ENCODE peak calls at places on chromosome 14, in ten cellular contexts. B is cardiac fibroblast; I is M059J; P is left colon; H is stimulated activated CD4-positive, alpha-beta T cell treated with anti-CD3 and anti-CD28 coated beads, Interleukin-1b, Interleukin-23, amount 100 ng/mL, for 24 hours; E is astrocyte of the spinal cord; M is NCI-H146; V is left cardiac atrium; T is SW480; Y is activated T-helper 1 cell treated with Interleukin-2 at 50 U/mL for 16 hours. S is an unnamed sample.

GRCh38 chr14:25381498-25381897 is 331.6 kb upstream of the STXBP6 start:
- DNase-seq in H (no peak), T (peak; percentile 32), E (no peak), M (peak; percentile 14), Y (no peak), B (no peak), V (no peak), P (no peak), I (no peak), S (peak; percentile 8)

GRCh38 chr14:105480807-105481801 is 5.6 kb upstream of the CRIP1 start:
- DNase-seq in Y (peak; percentile 83), V (peak; percentile 90), E (peak; percentile 91), M (peak; percentile 93), T (peak; percentile 90), H (peak; percentile 84), B (peak; percentile 92), P (peak; percentile 77), I (peak; percentile 84), S (peak; percentile 91)

GRCh38 chr14:21454843-21455550 is 926 bp downstream of the CHD8 start:
- DNase-seq in V (no peak), H (no peak), T (no peak), P (no peak), B (peak; percentile 6), I (peak; percentile 3), E (no peak), M (peak; percentile 31), Y (no peak), S (peak; percentile 26)

GRCh38 chr14:24984846-24985589 is 64.9 kb downstream of the STXBP6 start:
- DNase-seq in V (no peak), P (peak; percentile 77), M (no peak), I (peak; percentile 12), E (peak; percentile 37), B (no peak), T (no peak), Y (no peak), H (no peak), S (peak; percentile 48)

GRCh38 chr14:101604228-101604934 is 43.1 kb downstream of the DIO3 start:
- DNase-seq in Y (no peak), H (no peak), T (no peak), E (no peak), I (no peak), V (no peak), M (no peak), B (no peak), P (peak; percentile 18), S (no peak)

GRCh38 chr14:56176530-56176929 is 58.3 kb downstream of the PELI2 start:
- DNase-seq in E (no peak), I (no peak), T (no peak), V (no peak), B (no peak), H (no peak), P (no peak), Y (no peak), M (no peak), S (no peak)

GRCh38 chr14:24335461-24336146 is 733 bp upstream of the ADCY4 start:
- DNase-seq in B (no peak), Y (no peak), M (no peak), P (no peak), T (no peak), V (no peak), E (no peak), I (no peak), H (no peak), S (no peak)

GRCh38 chr14:75757644-75758402 is 96.8 kb downstream of the TTLL5 start:
- DNase-seq in Y (no peak), B (no peak), T (no peak), E (no peak), M (no peak), I (no peak), H (no peak), V (no peak), P (no peak), S (no peak)

GRCh38 chr14:56996721-56997399 is 186.6 kb upstream of the OTX2 start:
- DNase-seq in Y (no peak), E (no peak), T (no peak), H (no peak), P (no peak), I (no peak), M (peak; percentile 70), B (no peak), V (no peak), S (peak; percentile 5)

GRCh38 chr14:55592426-55592825 is 12.4 kb downstream of the KTN1 start:
- DNase-seq in I (no peak), B (no peak), V (no peak), T (no peak), Y (no peak), M (no peak), P (no peak), H (no peak), E (no peak), S (no peak)

GRCh38 chr14:103377522-103378041 is 7.6 kb upstream of the MARK3 start:
- DNase-seq in Y (no peak), T (no peak), H (no peak), P (no peak), V (no peak), B (no peak), M (no peak), E (no peak), I (no peak), S (no peak)

GRCh38 chr14:29754134-29754533 is 173.5 kb downstream of the PRKD1 start:
- DNase-seq in T (no peak), E (no peak), H (no peak), B (no peak), V (no peak), M (no peak), Y (no peak), P (no peak), I (no peak), S (no peak)

GRCh38 chr14:92635896-92636295 is 112.5 kb downstream of the LGMN start:
- DNase-seq in B (no peak), H (no peak), P (no peak), T (no peak), M (no peak), V (no peak), I (no peak), Y (no peak), E (no peak), S (no peak)

GRCh38 chr14:61504841-61505340 is 183.5 kb downstream of the PRKCH start:
- DNase-seq in Y (no peak), B (no peak), T (no peak), P (no peak), V (no peak), M (no peak), H (no peak), I (no peak), E (no peak), S (no peak)

GRCh38 chr14:94933411-94933964 is 163.6 kb upstream of the GSC start:
- DNase-seq in I (no peak), V (no peak), B (no peak), P (no peak), Y (no peak), T (no peak), E (no peak), M (no peak), H (no peak), S (no peak)

GRCh38 chr14:56488306-56488705 is 91.3 kb upstream of the TMEM260 start:
- DNase-seq in P (no peak), B (no peak), Y (no peak), H (no peak), V (no peak), I (no peak), E (no peak), T (no peak), M (no peak), S (no peak)

GRCh38 chr14:72792051-72792788 is 101.7 kb downstream of the DPF3 start:
- DNase-seq in E (no peak), P (no peak), V (peak; percentile 53), I (no peak), M (no peak), H (no peak), Y (no peak), B (peak; percentile 25), T (no peak), S (no peak)

GRCh38 chr14:100611811-100612480 is 24.7 kb upstream of the BEGAIN start:
- DNase-seq in I (no peak), T (no peak), P (peak; percentile 20), Y (no peak), H (no peak), V (no peak), M (no peak), E (no peak), B (no peak), S (no peak)

GRCh38 chr14:24232645-24233537 is at the start of gene GMPR2:
- DNase-seq in E (no peak), M (peak; percentile 78), V (peak; percentile 84), B (no peak), I (no peak), P (no peak), Y (no peak), T (peak; percentile 18), H (no peak), S (peak; percentile 26)

GRCh38 chr14:100825691-100826331 is at the start of gene MEG3:
- DNase-seq in T (no peak), E (peak; percentile 85), Y (no peak), B (peak; percentile 83), I (peak; percentile 58), H (no peak), M (no peak), P (no peak), V (peak; percentile 50), S (no peak)

GRCh38 chr14:22002860-22003284 is 329.3 kb upstream of the OR4E1 start:
- DNase-seq in E (no peak), T (no peak), B (no peak), I (no peak), V (peak; percentile 32), H (peak; percentile 43), P (no peak), Y (peak; percentile 54), M (no peak), S (peak; percentile 62)

GRCh38 chr14:80211143-80212024 is at the start of gene DIO2:
- DNase-seq in P (no peak), Y (no peak), V (peak; percentile 49), B (peak; percentile 60), T (no peak), H (no peak), I (peak; percentile 83), E (no peak), M (no peak), S (peak; percentile 11)

GRCh38 chr14:60327447-60328331 is 78.7 kb downstream of the PPM1A start:
- DNase-seq in M (peak; percentile 81), B (no peak), V (peak; percentile 31), Y (peak; percentile 7), P (peak; percentile 34), I (no peak), T (peak; percentile 35), E (no peak), H (peak; percentile 11), S (peak; percentile 39)

GRCh38 chr14:42047421-42048045 is 440.9 kb downstream of the LRFN5 start:
- DNase-seq in T (peak; percentile 1), M (no peak), I (peak; percentile 22), Y (no peak), P (no peak), V (no peak), E (no peak), H (no peak), B (peak; percentile 1), S (no peak)

GRCh38 chr14:90301122-90301521 is 30.6 kb downstream of the NRDE2 start:
- DNase-seq in P (no peak), H (no peak), V (no peak), M (no peak), B (no peak), T (no peak), E (no peak), I (no peak), Y (no peak), S (no peak)

GRCh38 chr14:64040044-64040443 is 187.2 kb downstream of the SYNE2 start:
- DNase-seq in P (no peak), I (no peak), T (no peak), B (peak; percentile 53), E (peak; percentile 34), H (no peak), V (no peak), Y (no peak), M (no peak), S (no peak)

GRCh38 chr14:79051711-79052094 is 881.5 kb downstream of the NRXN3 start:
- DNase-seq in H (no peak), B (no peak), V (no peak), Y (no peak), I (no peak), M (no peak), E (no peak), P (no peak), T (no peak), S (no peak)

S was measured in hepatocyte.